ENCODE peak calls at places on chromosomes 6 and 20, in five cellular contexts. H is astrocyte, M is cardiac muscle cell, T is endodermal cell, P is choroid plexus epithelial cell. L is an unnamed sample.

GRCh38 chr6:132483779-132484679 is 28.9 kb downstream of the STX7 start:
- DNase-seq in M (peak), H (peak), P (peak), T (peak), L (peak)

GRCh38 chr6:115643762-115644161 is 416.9 kb downstream of the FRK start:
- DNase-seq in M (peak), H (peak), T (no peak), P (peak), L (no peak)

GRCh38 chr6:4987427-4987826 is 16.4 kb downstream of the RPP40 start:
- DNase-seq in H (no peak), M (no peak), T (no peak), P (no peak), L (no peak)

GRCh38 chr20:10504893-10505292 is 69.8 kb downstream of the SLX4IP start:
- DNase-seq in M (peak), T (no peak), H (no peak), P (peak), L (no peak)

GRCh38 chr6:28360961-28361360 is 11.2 kb downstream of the ZKSCAN3 start:
- DNase-seq in P (no peak), H (no peak), M (no peak), T (no peak), L (no peak)

GRCh38 chr6:44078795-44079671 is 48.2 kb downstream of the MRPL14 start:
- DNase-seq in T (peak), M (peak), P (peak), H (no peak), L (peak)

GRCh38 chr6:45965007-45965406 is 50.7 kb downstream of the CLIC5 start:
- DNase-seq in M (peak), P (peak), T (no peak), H (peak), L (no peak)

GRCh38 chr6:18720075-18720474 is 332.9 kb downstream of the RNF144B start:
- DNase-seq in H (no peak), P (no peak), M (no peak), T (no peak), L (no peak)

GRCh38 chr6:152094992-152095592 is 287.6 kb downstream of the ESR1 start:
- DNase-seq in H (peak), P (peak), T (peak), M (peak), L (no peak)

GRCh38 chr20:34525709-34526416 is 9.6 kb downstream of the DYNLRB1 start:
- DNase-seq in H (peak), P (peak), T (no peak), M (peak), L (no peak)

GRCh38 chr6:14313220-14313619 is 195.6 kb downstream of the CD83 start:
- DNase-seq in T (no peak), P (no peak), H (no peak), M (no peak), L (peak)

GRCh38 chr20:29349836-29350235 is 1907.6 kb upstream of the DEFB115 start:
- DNase-seq in T (no peak), H (no peak), P (no peak), M (no peak), L (no peak)

GRCh38 chr20:4563534-4563933 is 158.2 kb upstream of the PRND start:
- DNase-seq in P (peak), T (peak), H (peak), M (peak), L (peak)

GRCh38 chr20:23367770-23368169 is 5.8 kb downstream of the GZF1 start:
- DNase-seq in T (no peak), M (no peak), H (no peak), P (no peak), L (no peak)

GRCh38 chr6:150693404-150693803 is 93.7 kb downstream of the PLEKHG1 start:
- DNase-seq in T (no peak), H (no peak), M (no peak), P (no peak), L (no peak)

GRCh38 chr6:150638765-150639164 is 39.1 kb downstream of the PLEKHG1 start:
- DNase-seq in H (peak), P (no peak), T (no peak), M (no peak), L (no peak)

GRCh38 chr20:4924032-4924431 is 77.3 kb downstream of the SLC23A2 start:
- DNase-seq in H (no peak), P (no peak), M (no peak), T (peak), L (no peak)

GRCh38 chr6:16481680-16482079 is 243.3 kb downstream of the GMPR start:
- DNase-seq in T (no peak), M (peak), P (no peak), H (no peak), L (peak)

GRCh38 chr6:32954983-32955802 is 2.3 kb upstream of the HLA-DMA start:
- DNase-seq in H (no peak), M (peak), P (peak), T (peak), L (peak)

GRCh38 chr6:106974337-106974998 is at the start of gene CD24:
- DNase-seq in T (peak), M (no peak), P (no peak), H (peak), L (peak)

GRCh38 chr6:143361536-143362191 is 88.8 kb downstream of the ADAT2 start:
- DNase-seq in P (no peak), H (no peak), M (peak), T (no peak), L (no peak)

GRCh38 chr6:133887478-133887877 is 1.4 kb upstream of the TCF21 start:
- DNase-seq in H (no peak), T (no peak), P (no peak), M (no peak), L (no peak)

GRCh38 chr20:18672826-18673225 is 85.0 kb downstream of the DTD1 start:
- DNase-seq in T (no peak), M (no peak), P (no peak), H (no peak), L (no peak)

GRCh38 chr6:75308250-75308988 is 23.8 kb upstream of the TMEM30A start:
- DNase-seq in H (no peak), M (no peak), T (peak), P (no peak), L (peak)

GRCh38 chr6:32614366-32615081 is 22.7 kb upstream of the HLA-DQA1 start:
- DNase-seq in H (no peak), T (peak), P (no peak), M (no peak), L (no peak)

GRCh38 chr20:846894-847278 is 13.4 kb downstream of the FAM110A start:
- DNase-seq in M (no peak), T (no peak), H (no peak), P (no peak), L (peak)

GRCh38 chr6:24313477-24314141 is 44.2 kb downstream of the DCDC2 start:
- DNase-seq in P (peak), H (peak), M (peak), T (no peak), L (no peak)

GRCh38 chr6:107806675-107807074 is 17.4 kb downstream of the SCML4 start:
- DNase-seq in M (no peak), T (peak), P (no peak), H (no peak), L (no peak)

GRCh38 chr6:26576929-26577719 is 19.6 kb upstream of the ABT1 start:
- DNase-seq in H (peak), M (peak), T (peak), P (peak), L (peak)

GRCh38 chr20:43667341-43668132 is 623 bp downstream of the MYBL2 start:
- DNase-seq in M (peak), H (no peak), P (no peak), T (peak), L (peak)

GRCh38 chr20:59850018-59850641 is 83.3 kb downstream of the SYCP2 start:
- DNase-seq in P (peak), H (peak), T (no peak), M (peak), L (peak)

GRCh38 chr6:31368461-31368860 is 11.5 kb upstream of the HLA-B start:
- DNase-seq in T (no peak), H (no peak), M (no peak), P (no peak), L (no peak)

GRCh38 chr6:25919657-25920056 is 10.8 kb downstream of the SLC17A2 start:
- DNase-seq in H (no peak), T (no peak), P (no peak), M (no peak), L (no peak)

GRCh38 chr20:50621068-50621467 is 70.3 kb downstream of the RIPOR3 start:
- DNase-seq in H (no peak), P (no peak), M (no peak), T (no peak), L (no peak)

GRCh38 chr6:62707914-62708313 is 421.9 kb upstream of the KHDRBS2 start:
- DNase-seq in T (no peak), H (no peak), P (no peak), M (no peak), L (no peak)

GRCh38 chr6:5132741-5133140 is 47.6 kb downstream of the PPP1R3G start:
- DNase-seq in P (peak), M (peak), H (peak), T (peak), L (peak)

GRCh38 chr6:113530769-113531168 is 326.4 kb upstream of the MARCKS start:
- DNase-seq in P (peak), H (peak), T (no peak), M (peak), L (no peak)

GRCh38 chr6:86780923-86781322 is 156.4 kb upstream of the HTR1E start:
- DNase-seq in M (no peak), P (no peak), T (no peak), H (no peak), L (no peak)

GRCh38 chr6:169930799-169931198 is 179.4 kb downstream of the ERMARD start:
- DNase-seq in T (peak), M (no peak), H (no peak), P (peak), L (no peak)
- TF ChIP-seq CTCF in T (peak), M (no peak), H (no peak), P (peak), L (no peak)

GRCh38 chr6:66662196-66662595 is 955.2 kb upstream of the EYS start:
- DNase-seq in P (peak), H (peak), M (peak), T (no peak), L (no peak)
- H3K4me3 ChIP-seq in P (no peak), H (no peak), M (no peak), T (no peak), L (no peak)

GRCh38 chr6:131372535-131372934 is 200.5 kb upstream of the ARG1 start:
- DNase-seq in H (peak), T (no peak), P (peak), M (no peak), L (no peak)
- TF ChIP-seq CTCF in H (no peak), T (no peak), P (no peak), M (no peak), L (no peak)

GRCh38 chr20:63652192-63652980 is 838 bp downstream of the STMN3 start:
- DNase-seq in M (peak), T (peak), P (no peak), H (no peak), L (no peak)

GRCh38 chr20:63653041-63653973 is at the start of gene STMN3:
- DNase-seq in T (peak), H (peak), M (peak), P (peak), L (peak)

GRCh38 chr20:63651942-63652191 is 1.4 kb downstream of the STMN3 start:
- DNase-seq in H (no peak), T (no peak), P (no peak), M (no peak), L (no peak)

GRCh38 chr20:63655249-63655648 is 2.0 kb upstream of the STMN3 start:
- DNase-seq in T (no peak), H (no peak), M (no peak), P (no peak), L (no peak)

DNA sequence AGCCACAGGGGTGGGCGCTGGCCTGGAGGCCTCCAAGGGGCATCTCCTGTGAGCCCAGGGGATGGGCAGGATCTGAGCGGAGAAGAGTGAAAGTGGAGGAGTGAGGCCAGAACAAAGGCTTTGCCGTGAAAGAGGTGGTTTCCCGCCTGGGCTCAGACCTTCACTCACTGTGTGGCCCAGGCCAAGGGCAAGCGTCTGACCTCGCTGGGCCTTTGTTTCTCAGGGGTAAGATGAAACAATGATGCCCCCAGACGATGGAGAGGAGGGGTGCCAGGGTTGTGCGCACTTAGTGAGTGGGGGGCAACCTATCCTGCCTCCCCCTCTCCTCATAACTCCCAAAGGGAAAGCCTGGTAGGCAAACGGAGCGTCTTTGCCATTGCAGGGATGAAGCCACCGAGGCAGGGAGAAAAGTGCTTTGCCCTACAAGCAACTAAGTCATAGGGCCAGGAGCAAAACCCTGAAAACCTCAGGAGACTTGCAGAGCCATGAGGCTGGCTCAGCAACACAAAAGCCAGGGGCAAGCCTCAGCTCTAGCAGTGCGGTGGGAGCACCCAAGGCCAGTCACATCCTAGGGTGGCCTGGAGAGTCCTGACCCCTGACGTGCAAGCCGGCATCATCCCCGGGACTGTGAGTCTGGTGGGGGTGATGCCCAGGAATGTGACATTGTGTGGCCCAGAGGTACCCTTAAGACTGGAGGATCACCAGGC is 903 bp upstream of the STMN3 start:
- DNase-seq in P (no peak), M (no peak), H (no peak), T (no peak), L (no peak)
- H3K4me3 ChIP-seq in P (peak), M (peak), H (peak), T (peak), L (no peak)

GRCh38 chr6:56734334-56734733 is 91.6 kb upstream of the DST start:
- DNase-seq in T (no peak), P (no peak), M (no peak), H (no peak), L (no peak)

GRCh38 chr6:56733298-56733697 is 90.6 kb upstream of the DST start:
- DNase-seq in M (no peak), T (no peak), H (no peak), P (no peak), L (no peak)

GRCh38 chr6:56729719-56730118 is 87.0 kb upstream of the DST start:
- DNase-seq in T (no peak), M (peak), H (peak), P (peak), L (no peak)

GRCh38 chr6:56732517-56732916 is 89.8 kb upstream of the DST start:
- DNase-seq in M (no peak), T (no peak), P (no peak), H (no peak), L (peak)

GRCh38 chr6:56730663-56731529 is 88.2 kb upstream of the DST start:
- DNase-seq in M (peak), P (peak), H (peak), T (no peak), L (no peak)
- TF ChIP-seq CTCF in M (no peak), P (no peak), H (no peak), T (no peak), L (no peak)

DNA sequence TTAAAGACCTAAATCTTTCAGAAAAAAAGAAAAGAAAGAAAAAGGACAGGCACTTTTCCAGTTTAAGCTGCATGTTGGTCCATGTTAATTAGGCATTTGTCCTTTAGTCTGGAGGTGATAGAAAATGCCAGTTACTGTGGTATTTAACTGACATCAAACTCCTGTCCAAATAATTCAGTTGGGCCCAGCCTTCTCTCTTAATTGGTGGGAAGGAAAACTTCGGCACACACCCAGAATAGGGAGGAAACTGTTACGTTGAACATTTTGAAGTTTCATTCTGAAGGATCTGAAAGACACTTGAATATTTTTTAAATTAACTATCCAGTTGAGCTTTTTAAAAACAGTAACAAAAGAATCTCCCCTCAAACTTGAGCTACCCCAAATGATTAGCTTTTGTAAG is 30.4 kb downstream of the RREB1 start:
- DNase-seq in H (no peak), P (no peak), M (no peak), T (no peak), L (no peak)
- H3K4me3 ChIP-seq in H (no peak), P (no peak), M (no peak), T (no peak), L (peak)

GRCh38 chr6:157227202-157228166 is 95.8 kb downstream of the TMEM242 start:
- DNase-seq in M (no peak), P (peak), H (no peak), T (peak), L (no peak)
- TF ChIP-seq CTCF in M (peak), P (peak), H (peak), T (peak), L (peak)